ENCODE peak calls at places on chromosomes 3 and 15, in five cellular contexts. One of them, this sample, is unnamed.

GRCh38 chr3:22951910-22952309 is 251.2 kb upstream of the UBE2E2 start:
- DNase-seq in prostate gland: no peak
- DNase-seq in WERI-Rb-1: no peak
- DNase-seq in left lung: no peak
- DNase-seq in MM.1S: no peak
- DNase-seq in this sample: no peak

GRCh38 chr3:9398715-9399708 is 1.6 kb downstream of the SETD5 start:
- DNase-seq in prostate gland: peak; percentile 34
- DNase-seq in WERI-Rb-1: no peak
- DNase-seq in left lung: no peak
- DNase-seq in MM.1S: peak; percentile 50
- DNase-seq in this sample: no peak

GRCh38 chr15:69735126-69735525 is 282.5 kb downstream of the RPLP1 start:
- DNase-seq in prostate gland: no peak
- DNase-seq in WERI-Rb-1: no peak
- DNase-seq in left lung: no peak
- DNase-seq in MM.1S: no peak
- DNase-seq in this sample: no peak

GRCh38 chr3:9301091-9301490 is 51.6 kb upstream of the SRGAP3 start:
- DNase-seq in prostate gland: no peak
- DNase-seq in WERI-Rb-1: no peak
- DNase-seq in left lung: no peak
- DNase-seq in MM.1S: no peak
- DNase-seq in this sample: no peak

GRCh38 chr15:54014067-54014466 is 35.8 kb downstream of the UNC13C start:
- DNase-seq in prostate gland: no peak
- DNase-seq in WERI-Rb-1: no peak
- DNase-seq in left lung: no peak
- DNase-seq in MM.1S: no peak
- DNase-seq in this sample: no peak

GRCh38 chr15:62124953-62125263 is 40.2 kb downstream of the C2CD4B start:
- DNase-seq in prostate gland: no peak
- DNase-seq in WERI-Rb-1: no peak
- DNase-seq in left lung: no peak
- DNase-seq in MM.1S: peak; percentile 39
- DNase-seq in this sample: no peak

GRCh38 chr3:165279471-165279870 is 83.3 kb upstream of the SLITRK3 start:
- DNase-seq in prostate gland: no peak
- DNase-seq in WERI-Rb-1: no peak
- DNase-seq in left lung: no peak
- DNase-seq in MM.1S: no peak
- DNase-seq in this sample: no peak

GRCh38 chr3:13332158-13332557 is 88.0 kb downstream of the NUP210 start:
- DNase-seq in prostate gland: peak; percentile 34
- DNase-seq in WERI-Rb-1: no peak
- DNase-seq in left lung: no peak
- DNase-seq in MM.1S: peak; percentile 99
- DNase-seq in this sample: no peak

GRCh38 chr3:101813817-101814440 is 34.9 kb downstream of the NXPE3 start:
- DNase-seq in prostate gland: no peak
- DNase-seq in WERI-Rb-1: no peak
- DNase-seq in left lung: no peak
- DNase-seq in MM.1S: no peak
- DNase-seq in this sample: no peak

GRCh38 chr3:117853923-117854322 is 1144.3 kb downstream of the TUSC7 start:
- DNase-seq in prostate gland: no peak
- DNase-seq in WERI-Rb-1: no peak
- DNase-seq in left lung: no peak
- DNase-seq in MM.1S: no peak
- DNase-seq in this sample: no peak

GRCh38 chr15:72173864-72174550 is 23.6 kb downstream of the GRAMD2A start:
- DNase-seq in prostate gland: peak; percentile 66
- DNase-seq in WERI-Rb-1: no peak
- DNase-seq in left lung: no peak
- DNase-seq in MM.1S: no peak
- DNase-seq in this sample: no peak

GRCh38 chr3:8769088-8769822 is at the start of gene OXTR:
- DNase-seq in prostate gland: peak; percentile 40
- DNase-seq in WERI-Rb-1: peak; percentile 67
- DNase-seq in left lung: no peak
- DNase-seq in MM.1S: peak; percentile 65
- DNase-seq in this sample: peak; percentile 74

GRCh38 chr15:67593561-67593960 is 51.1 kb downstream of the MAP2K5 start:
- DNase-seq in prostate gland: no peak
- DNase-seq in WERI-Rb-1: no peak
- DNase-seq in left lung: no peak
- DNase-seq in MM.1S: no peak
- DNase-seq in this sample: no peak

GRCh38 chr3:111373861-111374260 is 168.1 kb upstream of the CD96 start:
- DNase-seq in prostate gland: no peak
- DNase-seq in WERI-Rb-1: no peak
- DNase-seq in left lung: no peak
- DNase-seq in MM.1S: no peak
- DNase-seq in this sample: no peak

GRCh38 chr3:49256152-49256551 is 20.9 kb downstream of the C3orf62 start:
- DNase-seq in prostate gland: no peak
- DNase-seq in WERI-Rb-1: no peak
- DNase-seq in left lung: no peak
- DNase-seq in MM.1S: no peak
- DNase-seq in this sample: peak; percentile 16

GRCh38 chr3:150302246-150302645 is 105.9 kb upstream of the TSC22D2 start:
- DNase-seq in prostate gland: no peak
- DNase-seq in WERI-Rb-1: no peak
- DNase-seq in left lung: no peak
- DNase-seq in MM.1S: no peak
- DNase-seq in this sample: no peak

GRCh38 chr3:73480187-73480672 is 144.5 kb downstream of the PDZRN3 start:
- DNase-seq in prostate gland: no peak
- DNase-seq in WERI-Rb-1: no peak
- DNase-seq in left lung: peak; percentile 53
- DNase-seq in MM.1S: no peak
- DNase-seq in this sample: no peak

GRCh38 chr3:102481050-102481449 is 46.2 kb downstream of the ZPLD1 start:
- DNase-seq in prostate gland: no peak
- DNase-seq in WERI-Rb-1: no peak
- DNase-seq in left lung: no peak
- DNase-seq in MM.1S: peak; percentile 34
- DNase-seq in this sample: no peak

GRCh38 chr15:48855501-48856440 is 22.2 kb upstream of the EID1 start:
- DNase-seq in prostate gland: no peak
- DNase-seq in WERI-Rb-1: no peak
- DNase-seq in left lung: no peak
- DNase-seq in MM.1S: no peak
- DNase-seq in this sample: no peak

GRCh38 chr3:122080188-122080587 is 25.0 kb downstream of the CD86 start:
- DNase-seq in prostate gland: no peak
- DNase-seq in WERI-Rb-1: no peak
- DNase-seq in left lung: no peak
- DNase-seq in MM.1S: no peak
- DNase-seq in this sample: no peak

GRCh38 chr15:58056015-58056414 is 9.5 kb downstream of the ALDH1A2 start:
- DNase-seq in prostate gland: no peak
- DNase-seq in WERI-Rb-1: no peak
- DNase-seq in left lung: no peak
- DNase-seq in MM.1S: no peak
- DNase-seq in this sample: no peak
- TF ChIP-seq CTCF in prostate gland: no peak
- TF ChIP-seq CTCF in WERI-Rb-1: no peak
- TF ChIP-seq CTCF in left lung: no peak
- TF ChIP-seq CTCF in MM.1S: no peak
- TF ChIP-seq CTCF in this sample: peak; percentile 10

GRCh38 chr3:194212021-194212868 is 76.3 kb downstream of the HES1 start:
- DNase-seq in prostate gland: no peak
- DNase-seq in WERI-Rb-1: no peak
- DNase-seq in left lung: no peak
- DNase-seq in MM.1S: no peak
- DNase-seq in this sample: no peak
- H3K4me3 ChIP-seq in prostate gland: no peak overlapping the region
- H3K4me3 ChIP-seq in WERI-Rb-1: no peak overlapping the region
- H3K4me3 ChIP-seq in left lung: no peak overlapping the region
- H3K4me3 ChIP-seq in MM.1S: no peak overlapping the region
- H3K4me3 ChIP-seq in this sample: no peak overlapping the region

GRCh38 chr3:16112910-16113504 is 61.5 kb upstream of the GALNT15 start:
- DNase-seq in prostate gland: no peak
- DNase-seq in WERI-Rb-1: no peak
- DNase-seq in left lung: no peak
- DNase-seq in MM.1S: no peak
- DNase-seq in this sample: no peak
- TF ChIP-seq CTCF in prostate gland: no peak
- TF ChIP-seq CTCF in WERI-Rb-1: no peak
- TF ChIP-seq CTCF in left lung: no peak
- TF ChIP-seq CTCF in MM.1S: no peak
- TF ChIP-seq CTCF in this sample: no peak

GRCh38 chr15:36497903-36498302 is 81.5 kb upstream of the CDIN1 start:
- DNase-seq in prostate gland: no peak
- DNase-seq in WERI-Rb-1: no peak
- DNase-seq in left lung: no peak
- DNase-seq in MM.1S: no peak
- DNase-seq in this sample: no peak

GRCh38 chr15:36498401-36498800 is 81.0 kb upstream of the CDIN1 start:
- DNase-seq in prostate gland: no peak
- DNase-seq in WERI-Rb-1: no peak
- DNase-seq in left lung: no peak
- DNase-seq in MM.1S: no peak
- DNase-seq in this sample: no peak

GRCh38 chr15:36499751-36500389 is 79.6 kb upstream of the CDIN1 start:
- DNase-seq in prostate gland: no peak
- DNase-seq in WERI-Rb-1: no peak
- DNase-seq in left lung: no peak
- DNase-seq in MM.1S: no peak
- DNase-seq in this sample: no peak

GRCh38 chr15:36501063-36501678 is 78.3 kb upstream of the CDIN1 start:
- DNase-seq in prostate gland: peak; percentile 46
- DNase-seq in WERI-Rb-1: peak; percentile 55
- DNase-seq in left lung: no peak
- DNase-seq in MM.1S: peak; percentile 68
- DNase-seq in this sample: no peak

DNA sequence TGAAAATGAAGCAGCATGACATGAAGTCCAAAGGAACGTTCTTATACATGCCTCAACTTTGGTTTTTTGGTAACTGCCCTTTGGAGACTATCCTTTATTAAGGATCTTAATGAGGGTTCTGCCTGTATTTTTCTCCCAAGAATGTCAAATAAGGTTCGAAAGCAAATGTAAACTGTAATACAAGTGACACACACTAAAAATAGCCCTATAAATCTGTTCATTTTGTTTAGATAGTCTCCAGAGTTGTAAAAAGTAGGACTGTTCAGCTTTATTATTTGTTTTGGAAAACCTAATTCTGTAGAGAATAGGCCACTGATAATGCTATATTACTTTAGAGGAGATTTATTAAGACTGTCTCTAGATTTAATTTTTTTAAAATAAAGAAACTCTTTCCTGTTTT is 80.5 kb upstream of the CDIN1 start:
- DNase-seq in prostate gland: no peak
- DNase-seq in WERI-Rb-1: no peak
- DNase-seq in left lung: no peak
- DNase-seq in MM.1S: no peak
- DNase-seq in this sample: no peak
- H3K4me3 ChIP-seq in prostate gland: no peak overlapping the region
- H3K4me3 ChIP-seq in WERI-Rb-1: no peak overlapping the region
- H3K4me3 ChIP-seq in left lung: no peak overlapping the region
- H3K4me3 ChIP-seq in MM.1S: no peak overlapping the region
- H3K4me3 ChIP-seq in this sample: no peak overlapping the region

GRCh38 chr3:15795563-15796308 is 2.0 kb downstream of the ANKRD28 start:
- DNase-seq in prostate gland: no peak
- DNase-seq in WERI-Rb-1: no peak
- DNase-seq in left lung: no peak
- DNase-seq in MM.1S: peak; percentile 63
- DNase-seq in this sample: no peak

GRCh38 chr3:15798533-15799245 is 910 bp upstream of the ANKRD28 start:
- DNase-seq in prostate gland: no peak
- DNase-seq in WERI-Rb-1: no peak
- DNase-seq in left lung: no peak
- DNase-seq in MM.1S: no peak
- DNase-seq in this sample: no peak

GRCh38 chr3:15796331-15796730 is 1.4 kb downstream of the ANKRD28 start:
- DNase-seq in prostate gland: no peak
- DNase-seq in WERI-Rb-1: no peak
- DNase-seq in left lung: no peak
- DNase-seq in MM.1S: no peak
- DNase-seq in this sample: no peak

GRCh38 chr3:15796771-15797599 is 794 bp downstream of the ANKRD28 start:
- DNase-seq in prostate gland: no peak
- DNase-seq in WERI-Rb-1: peak; percentile 22
- DNase-seq in left lung: no peak
- DNase-seq in MM.1S: peak; percentile 38
- DNase-seq in this sample: no peak

GRCh38 chr3:15797600-15798303 is at the start of gene ANKRD28:
- DNase-seq in prostate gland: no peak
- DNase-seq in WERI-Rb-1: no peak
- DNase-seq in left lung: no peak
- DNase-seq in MM.1S: peak; percentile 80
- DNase-seq in this sample: no peak
- TF ChIP-seq CTCF in prostate gland: no peak
- TF ChIP-seq CTCF in WERI-Rb-1: no peak
- TF ChIP-seq CTCF in left lung: peak; percentile 10
- TF ChIP-seq CTCF in MM.1S: peak; percentile 33
- TF ChIP-seq CTCF in this sample: peak; percentile 38

This sample was measured in upper lobe of right lung.